ENCODE peak calls at places on chromosomes 12 and 14, in nine cellular contexts. One of them, this sample, is unnamed.

GRCh38 chr12:99809921-99810320 is 162.4 kb downstream of the GARIN6 start:
- DNase-seq in mesenteric fat pad: no peak
- DNase-seq in Right ventricle myocardium inferior: no peak
- DNase-seq in omental fat pad: no peak
- DNase-seq in anterior cingulate cortex: no peak
- DNase-seq in KBM-7: no peak
- DNase-seq in aorta: no peak
- DNase-seq in CD8-positive, alpha-beta memory T cell: no peak
- DNase-seq in frontal cortex: no peak
- DNase-seq in this sample: no peak

GRCh38 chr12:124919646-124920352 is 5.3 kb upstream of the UBC start:
- DNase-seq in mesenteric fat pad: no peak
- DNase-seq in Right ventricle myocardium inferior: no peak
- DNase-seq in omental fat pad: no peak
- DNase-seq in anterior cingulate cortex: no peak
- DNase-seq in KBM-7: no peak
- DNase-seq in aorta: peak
- DNase-seq in CD8-positive, alpha-beta memory T cell: peak
- DNase-seq in frontal cortex: no peak
- DNase-seq in this sample: no peak

GRCh38 chr14:100684961-100685360 is 41.7 kb upstream of the DLK1 start:
- DNase-seq in mesenteric fat pad: no peak
- DNase-seq in Right ventricle myocardium inferior: peak
- DNase-seq in omental fat pad: no peak
- DNase-seq in anterior cingulate cortex: no peak
- DNase-seq in KBM-7: no peak
- DNase-seq in aorta: no peak
- DNase-seq in CD8-positive, alpha-beta memory T cell: no peak
- DNase-seq in frontal cortex: no peak
- DNase-seq in this sample: no peak

GRCh38 chr12:122517877-122518276 is 8.9 kb downstream of the RSRC2 start:
- DNase-seq in mesenteric fat pad: no peak
- DNase-seq in Right ventricle myocardium inferior: no peak
- DNase-seq in omental fat pad: no peak
- DNase-seq in anterior cingulate cortex: no peak
- DNase-seq in KBM-7: no peak
- DNase-seq in aorta: no peak
- DNase-seq in CD8-positive, alpha-beta memory T cell: no peak
- DNase-seq in frontal cortex: no peak
- DNase-seq in this sample: no peak

GRCh38 chr12:126160912-126161311 is 1095.7 kb downstream of the AACS start:
- DNase-seq in mesenteric fat pad: no peak
- DNase-seq in Right ventricle myocardium inferior: no peak
- DNase-seq in omental fat pad: no peak
- DNase-seq in anterior cingulate cortex: no peak
- DNase-seq in KBM-7: no peak
- DNase-seq in aorta: no peak
- DNase-seq in CD8-positive, alpha-beta memory T cell: no peak
- DNase-seq in frontal cortex: no peak
- DNase-seq in this sample: no peak

GRCh38 chr14:102777711-102778615 is 714 bp downstream of the TRAF3 start:
- DNase-seq in mesenteric fat pad: no peak
- DNase-seq in Right ventricle myocardium inferior: no peak
- DNase-seq in omental fat pad: no peak
- DNase-seq in anterior cingulate cortex: no peak
- DNase-seq in KBM-7: peak
- DNase-seq in aorta: no peak
- DNase-seq in CD8-positive, alpha-beta memory T cell: peak
- DNase-seq in frontal cortex: peak
- DNase-seq in this sample: peak

GRCh38 chr14:51870620-51871019 is 10.2 kb downstream of the GNG2 start:
- DNase-seq in mesenteric fat pad: no peak
- DNase-seq in Right ventricle myocardium inferior: no peak
- DNase-seq in omental fat pad: no peak
- DNase-seq in anterior cingulate cortex: no peak
- DNase-seq in KBM-7: no peak
- DNase-seq in aorta: no peak
- DNase-seq in CD8-positive, alpha-beta memory T cell: no peak
- DNase-seq in frontal cortex: no peak
- DNase-seq in this sample: peak

GRCh38 chr12:47053991-47054390 is 25.4 kb upstream of the PCED1B start:
- DNase-seq in mesenteric fat pad: no peak
- DNase-seq in Right ventricle myocardium inferior: no peak
- DNase-seq in omental fat pad: no peak
- DNase-seq in anterior cingulate cortex: no peak
- DNase-seq in KBM-7: no peak
- DNase-seq in aorta: no peak
- DNase-seq in CD8-positive, alpha-beta memory T cell: no peak
- DNase-seq in frontal cortex: no peak
- DNase-seq in this sample: no peak

GRCh38 chr12:7042847-7043246 is 17.7 kb upstream of the C1S start:
- DNase-seq in mesenteric fat pad: no peak
- DNase-seq in Right ventricle myocardium inferior: no peak
- DNase-seq in omental fat pad: no peak
- DNase-seq in anterior cingulate cortex: no peak
- DNase-seq in KBM-7: peak
- DNase-seq in aorta: no peak
- DNase-seq in CD8-positive, alpha-beta memory T cell: no peak
- DNase-seq in frontal cortex: no peak
- DNase-seq in this sample: peak

This sample was measured in NCI-H69.